ENCODE peak calls at places on chromosomes 13 and 19, in ten cellular contexts. N is lung microvascular endothelial cell, J is amniotic stem cell, B is frontal cortex, Q is coronary artery, X is mesothelial cell of epicardium, O is anterior cingulate cortex, R is Peyer's patch, L is ACHN, T is Panc1. P is an unnamed sample.

GRCh38 chr13:113822956-113823744 is 40.7 kb downstream of the GAS6 start:
- DNase-seq in T (no peak), B (no peak), Q (no peak), L (no peak), X (no peak), O (no peak), J (no peak), R (no peak), N (no peak), P (no peak)

GRCh38 chr19:16899566-16900075 is 10.8 kb downstream of the F2RL3 start:
- DNase-seq in T (peak; percentile 18), N (peak; percentile 63), R (peak; percentile 49), X (no peak), J (no peak), B (no peak), O (no peak), Q (no peak), L (peak; percentile 52), P (no peak)

GRCh38 chr19:39582442-39582841 is 19.9 kb upstream of the LGALS13 start:
- DNase-seq in Q (no peak), N (no peak), R (no peak), J (no peak), O (no peak), L (no peak), B (no peak), T (no peak), X (no peak), P (no peak)

GRCh38 chr19:1746401-1747284 is 6.7 kb upstream of the ONECUT3 start:
- DNase-seq in J (no peak), N (no peak), T (no peak), O (no peak), Q (no peak), L (peak; percentile 53), X (no peak), B (no peak), R (no peak), P (no peak)

GRCh38 chr13:37136187-37136586 is 30.7 kb upstream of the CSNK1A1L start:
- DNase-seq in B (no peak), T (no peak), J (no peak), R (no peak), L (no peak), Q (no peak), N (no peak), O (no peak), X (no peak), P (no peak)

GRCh38 chr19:37932985-37933953 is 26.3 kb downstream of the SIPA1L3 start:
- DNase-seq in T (no peak), L (peak; percentile 80), X (no peak), N (peak; percentile 60), J (peak; percentile 30), B (no peak), R (no peak), Q (no peak), O (no peak), P (no peak)

GRCh38 chr19:32460476-32460875 is 54.9 kb downstream of the DPY19L3 start:
- DNase-seq in L (no peak), R (no peak), X (no peak), Q (no peak), N (no peak), J (no peak), O (no peak), B (no peak), T (no peak), P (no peak)

GRCh38 chr13:30727491-30728350 is 7.6 kb upstream of the ALOX5AP start:
- DNase-seq in X (no peak), N (no peak), J (no peak), R (no peak), L (no peak), Q (peak; percentile 61), B (no peak), O (no peak), T (no peak), P (no peak)

GRCh38 chr19:13505761-13506549 is at the start of gene CACNA1A:
- DNase-seq in R (no peak), Q (no peak), L (peak; percentile 3), N (no peak), B (peak; percentile 49), O (no peak), J (no peak), T (no peak), X (no peak), P (peak; percentile 5)

GRCh38 chr19:21130097-21130775 is 11.6 kb upstream of the ZNF431 start:
- DNase-seq in Q (no peak), T (no peak), O (no peak), N (no peak), J (no peak), L (no peak), X (no peak), B (no peak), R (no peak), P (no peak)

GRCh38 chr13:46057251-46058015 is 4.9 kb upstream of the ZC3H13 start:
- DNase-seq in J (no peak), R (no peak), Q (no peak), B (no peak), N (no peak), T (no peak), O (no peak), L (no peak), X (no peak), P (peak; percentile 9)

GRCh38 chr19:39996218-39996810 is 546 bp upstream of the ZNF546 start:
- DNase-seq in J (no peak), O (no peak), R (peak; percentile 20), L (peak; percentile 28), Q (no peak), N (no peak), T (no peak), B (peak; percentile 17), X (no peak), P (no peak)

GRCh38 chr13:53941588-53942190 is 913.1 kb downstream of the OLFM4 start:
- DNase-seq in Q (no peak), N (no peak), O (no peak), R (no peak), J (no peak), T (no peak), B (no peak), L (no peak), X (no peak), P (no peak)

GRCh38 chr19:37980419-37980975 is 73.5 kb downstream of the SIPA1L3 start:
- DNase-seq in J (no peak), N (no peak), B (no peak), O (no peak), Q (no peak), R (no peak), X (no peak), T (no peak), L (peak; percentile 93), P (no peak)

GRCh38 chr19:48606463-48607358 is at the start of gene SPACA4:
- DNase-seq in N (no peak), L (no peak), T (no peak), R (no peak), X (no peak), J (no peak), O (no peak), Q (peak; percentile 65), B (no peak), P (no peak)

GRCh38 chr19:17090501-17091074 is 15.0 kb downstream of the MYO9B start:
- DNase-seq in N (peak; percentile 83), Q (no peak), R (peak; percentile 76), X (no peak), O (no peak), T (no peak), B (no peak), L (no peak), J (no peak), P (no peak)

GRCh38 chr19:49746206-49746958 is 16.7 kb downstream of the TSKS start:
- DNase-seq in R (no peak), X (no peak), N (peak; percentile 71), B (peak; percentile 52), O (no peak), L (no peak), Q (no peak), T (no peak), J (no peak), P (no peak)

GRCh38 chr19:1651061-1651547 is 1.3 kb downstream of the TCF3 start:
- DNase-seq in N (peak; percentile 50), Q (no peak), O (no peak), T (no peak), J (no peak), B (no peak), R (peak; percentile 52), L (peak; percentile 22), X (no peak), P (no peak)

GRCh38 chr13:65497265-65497664 is 1732.9 kb downstream of the PCDH9 start:
- DNase-seq in B (no peak), L (peak; percentile 65), T (peak; percentile 20), X (no peak), N (no peak), O (no peak), J (no peak), R (no peak), Q (no peak), P (no peak)

GRCh38 chr19:45280471-45280961 is 29.4 kb downstream of the MARK4 start:
- DNase-seq in J (no peak), Q (no peak), O (no peak), T (no peak), R (no peak), B (no peak), N (no peak), X (no peak), L (no peak), P (no peak)

GRCh38 chr19:531753-532571 is at the start of gene CDC34:
- DNase-seq in T (no peak), X (no peak), N (no peak), R (no peak), O (no peak), Q (peak; percentile 75), J (no peak), L (peak; percentile 23), B (no peak), P (no peak)

P was measured in hypothalamus.